ENCODE peak calls at places on chromosomes 7 and 10, in six cellular contexts. P is SK-N-SH, N is K562, I is HCT116, D is H1, F is HepG2. Z is an unnamed sample.

GRCh38 chr10:110841767-110842267 is 29.9 kb upstream of the PDCD4 start:
- DNase-seq in I (no peak), N (no peak), P (no peak), D (no peak), F (no peak), Z (no peak)

GRCh38 chr7:130506358-130506757 is 14.5 kb downstream of the MEST start:
- DNase-seq in I (no peak), D (no peak), F (no peak), N (no peak), P (no peak), Z (no peak)

GRCh38 chr10:78559514-78560392 is 509.0 kb upstream of the ZMIZ1 start:
- DNase-seq in D (no peak), P (no peak), F (no peak), N (no peak), I (no peak), Z (no peak)

GRCh38 chr10:59243611-59244195 is 67.3 kb downstream of the PHYHIPL start:
- DNase-seq in D (no peak), I (no peak), F (no peak), N (no peak), P (no peak), Z (peak)

GRCh38 chr7:158650821-158651225 is 53.8 kb downstream of the NCAPG2 start:
- DNase-seq in F (no peak), P (no peak), N (no peak), D (no peak), I (no peak), Z (no peak)

GRCh38 chr7:136976504-136977251 is 108.2 kb downstream of the CHRM2 start:
- DNase-seq in P (no peak), F (no peak), D (no peak), I (no peak), N (no peak), Z (no peak)

GRCh38 chr7:152335900-152336571 is 99.8 kb downstream of the KMT2C start:
- DNase-seq in D (no peak), P (no peak), F (no peak), I (no peak), N (no peak), Z (no peak)

GRCh38 chr7:95545666-95546065 is 50.6 kb downstream of the PDK4 start:
- DNase-seq in F (no peak), P (no peak), D (no peak), N (no peak), I (no peak), Z (no peak)

GRCh38 chr10:62036186-62037081 is 134.9 kb downstream of the ARID5B start:
- DNase-seq in F (no peak), I (no peak), N (no peak), P (no peak), D (no peak), Z (no peak)

GRCh38 chr7:129308047-129308446 is 83.2 kb downstream of the AHCYL2 start:
- DNase-seq in N (no peak), F (peak), P (no peak), I (no peak), D (no peak), Z (no peak)

GRCh38 chr10:71344916-71345557 is 26.0 kb downstream of the SLC29A3 start:
- DNase-seq in D (no peak), N (no peak), P (peak), F (no peak), I (no peak), Z (no peak)

GRCh38 chr10:84256510-84257342 is 11.9 kb downstream of the RGR start:
- DNase-seq in D (peak), P (no peak), N (peak), I (peak), F (peak), Z (peak)

GRCh38 chr7:101486764-101487458 is 124.2 kb downstream of the COL26A1 start:
- DNase-seq in N (no peak), I (no peak), D (no peak), F (no peak), P (peak), Z (no peak)

GRCh38 chr10:78292987-78293865 is 259.6 kb downstream of the RPS24 start:
- DNase-seq in F (peak), P (peak), D (no peak), N (no peak), I (no peak), Z (no peak)

GRCh38 chr10:70967591-70968588 is 79.5 kb upstream of the PCBD1 start:
- DNase-seq in N (no peak), F (no peak), P (no peak), D (no peak), I (no peak), Z (no peak)

GRCh38 chr10:76190871-76191270 is 759.4 kb downstream of the LRMDA start:
- DNase-seq in D (no peak), P (no peak), I (no peak), N (no peak), F (no peak), Z (no peak)

GRCh38 chr7:127940365-127941160 is 90.7 kb downstream of the LRRC4 start:
- DNase-seq in P (no peak), D (no peak), F (no peak), N (no peak), I (no peak), Z (no peak)

GRCh38 chr10:96401036-96401435 is 42.2 kb upstream of the OPALIN start:
- DNase-seq in P (no peak), N (no peak), F (no peak), D (no peak), I (no peak), Z (no peak)

GRCh38 chr7:96284240-96284639 is 37.7 kb downstream of the SLC25A13 start:
- DNase-seq in N (no peak), I (no peak), F (no peak), P (no peak), D (no peak), Z (no peak)

GRCh38 chr7:107330478-107330877 is 139.4 kb upstream of the GPR22 start:
- DNase-seq in N (no peak), I (no peak), D (no peak), F (no peak), P (no peak), Z (no peak)

GRCh38 chr7:79241288-79242055 is 212.0 kb downstream of the MAGI2 start:
- DNase-seq in F (no peak), I (no peak), N (no peak), P (no peak), D (no peak), Z (no peak)

GRCh38 chr7:100398239-100398638 is 25.0 kb downstream of the PILRA start:
- DNase-seq in F (no peak), I (no peak), P (no peak), D (no peak), N (no peak), Z (no peak)

GRCh38 chr7:13880789-13881188 is 108.7 kb downstream of the ETV1 start:
- DNase-seq in P (no peak), I (peak), F (no peak), N (no peak), D (no peak), Z (no peak)

GRCh38 chr7:80346704-80347103 is 165.2 kb downstream of the GNAT3 start:
- DNase-seq in N (no peak), I (peak), F (no peak), D (no peak), P (no peak), Z (no peak)

GRCh38 chr10:62224606-62225005 is 44.0 kb downstream of the RTKN2 start:
- DNase-seq in I (no peak), P (no peak), N (no peak), D (no peak), F (no peak), Z (peak)

GRCh38 chr10:16182688-16183087 is 254.1 kb upstream of the PTER start:
- DNase-seq in P (peak), N (no peak), F (no peak), D (no peak), I (no peak), Z (no peak)

GRCh38 chr7:74362262-74362661 is 73.1 kb downstream of the CLIP2 start:
- DNase-seq in N (no peak), D (no peak), P (peak), F (no peak), I (no peak), Z (no peak)

DNA sequence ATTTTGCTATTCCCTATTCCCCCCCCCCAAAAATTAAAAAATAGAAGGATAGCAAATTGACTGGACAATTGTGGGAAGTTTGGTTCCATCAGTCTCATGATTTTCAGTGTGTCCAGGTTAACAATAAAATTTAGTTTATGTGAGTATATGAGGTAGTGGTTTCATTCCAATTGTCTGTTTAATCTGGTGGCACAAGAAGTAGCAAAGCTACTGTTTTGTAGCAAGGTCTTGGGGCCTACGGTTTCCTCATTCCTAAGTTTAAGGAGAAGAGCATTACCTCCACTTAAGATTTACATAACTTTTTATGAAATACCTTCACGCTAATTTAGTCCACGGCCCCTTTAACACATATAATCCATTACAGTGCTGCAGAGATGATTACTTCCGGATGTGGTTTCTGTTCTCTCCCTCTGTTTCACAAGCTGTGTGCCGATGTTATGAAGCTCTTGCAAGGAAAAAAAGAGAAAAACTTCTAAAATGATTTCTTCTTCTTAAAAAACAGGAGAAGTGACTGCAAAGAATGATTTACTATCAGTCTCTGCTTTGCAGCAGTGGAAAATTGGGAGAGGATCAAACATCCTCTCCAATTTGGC is 32.7 kb upstream of the NPVF start:
- DNase-seq in I (no peak), P (no peak), N (no peak), D (no peak), F (no peak), Z (no peak)
- TF ChIP-seq JUND in I (no peak), P (no peak), N (no peak), D (no peak), F (no peak), Z (no peak)

GRCh38 chr7:115349635-115350034 is 427.7 kb downstream of the MDFIC start:
- DNase-seq in N (no peak), D (no peak), I (no peak), F (no peak), P (no peak), Z (no peak)
- TF ChIP-seq JUND in N (no peak), D (no peak), I (no peak), F (no peak), P (no peak), Z (no peak)

GRCh38 chr7:10412426-10413019 is 561.1 kb upstream of the PHF14 start:
- DNase-seq in N (peak), F (peak), P (peak), I (peak), D (no peak), Z (peak)
- TF ChIP-seq JUND in N (no peak), F (no peak), P (no peak), I (no peak), D (no peak), Z (no peak)

DNA sequence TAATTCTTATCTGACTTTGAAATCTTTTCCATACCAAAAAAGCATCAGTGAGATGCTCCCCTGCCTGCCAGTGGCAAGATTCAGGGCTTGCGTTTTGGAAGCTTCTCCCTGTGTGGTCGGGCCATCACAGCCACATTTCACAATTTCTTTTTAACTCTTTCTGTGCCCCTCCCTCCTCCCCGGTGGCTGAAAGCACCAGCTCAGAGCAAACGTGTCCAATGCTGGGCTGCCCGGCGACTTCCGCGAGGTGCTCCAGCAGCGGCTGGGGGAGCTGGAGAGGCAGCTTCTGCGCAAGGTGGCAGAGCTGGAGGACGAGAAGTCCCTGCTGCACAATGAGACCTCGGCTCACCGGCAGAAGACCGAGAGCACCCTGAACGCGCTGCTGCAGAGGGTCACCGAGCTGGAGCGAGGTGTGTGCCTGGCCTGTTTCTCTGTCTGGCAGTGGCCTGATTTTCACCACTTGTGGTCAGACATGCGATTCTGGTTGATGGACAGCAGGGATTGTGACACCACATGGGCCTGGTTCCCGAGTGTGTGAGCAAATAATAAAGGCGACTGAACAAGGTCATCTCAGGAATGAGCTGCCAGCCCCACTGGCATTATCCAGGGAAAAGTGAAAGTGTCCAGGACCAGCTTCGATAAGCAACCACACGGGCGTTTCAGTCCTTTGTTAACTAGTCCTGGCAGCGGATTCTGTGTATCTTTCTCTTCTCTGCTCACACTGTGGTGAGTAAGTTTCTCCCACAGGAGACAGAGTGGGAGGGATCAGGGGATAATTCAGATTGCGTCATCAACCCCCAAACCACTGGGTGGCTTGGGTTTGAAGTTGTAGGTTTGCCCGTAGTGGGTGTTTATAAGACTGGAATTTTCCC is 2.6 kb downstream of the NPTX2 start:
- DNase-seq in F (peak), P (peak), I (no peak), N (no peak), D (no peak), Z (peak)
- TF ChIP-seq JUND in F (no peak), P (no peak), I (no peak), N (no peak), D (no peak), Z (no peak)

GRCh38 chr10:123936426-123936825 is 44.8 kb upstream of the CPXM2 start:
- DNase-seq in P (no peak), D (no peak), N (no peak), F (no peak), I (no peak), Z (no peak)
- TF ChIP-seq JUND in P (no peak), D (no peak), N (no peak), F (no peak), I (no peak), Z (no peak)

DNA sequence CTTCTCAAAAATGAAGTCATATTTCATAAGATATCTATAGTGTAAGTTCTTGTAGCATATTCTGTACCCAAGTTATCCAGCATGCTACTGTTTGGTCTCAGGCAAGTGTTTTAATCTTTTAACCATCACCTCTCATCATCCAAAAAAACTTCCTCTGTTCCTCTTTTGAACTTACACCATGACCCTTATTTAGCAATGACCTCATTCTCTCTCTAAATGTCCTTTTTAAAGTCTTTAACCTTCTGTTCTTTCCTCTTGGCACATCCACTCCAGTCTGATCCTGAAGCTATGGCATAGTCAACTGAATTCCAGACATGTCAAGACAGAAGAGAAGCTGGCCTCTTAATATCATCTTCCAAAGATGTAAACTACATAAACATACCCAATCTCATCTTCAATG is 26.2 kb downstream of the PPP3CB start:
- DNase-seq in P (no peak), D (no peak), N (no peak), I (no peak), F (no peak), Z (no peak)
- TF ChIP-seq JUND in P (no peak), D (no peak), N (peak), I (no peak), F (no peak), Z (no peak)

DNA sequence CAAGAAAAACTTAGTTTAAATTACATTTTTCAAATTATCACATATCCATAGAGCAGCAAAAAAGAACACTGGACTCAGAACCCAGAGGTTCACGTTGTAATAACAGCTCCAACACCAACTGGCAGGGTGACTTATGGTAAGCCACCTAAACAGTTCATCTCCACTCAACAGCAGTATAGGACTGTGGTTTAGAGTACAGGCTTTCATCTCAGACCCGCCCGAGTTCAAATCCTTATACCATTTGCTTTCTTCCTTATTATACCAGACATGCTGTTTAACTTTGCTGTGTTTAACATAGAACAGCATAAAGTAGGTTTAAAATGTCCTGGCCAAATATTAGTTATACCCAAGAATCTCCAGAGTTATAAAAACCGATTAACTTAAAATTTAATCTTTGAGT is 97.9 kb downstream of the ARHGAP21 start:
- DNase-seq in N (no peak), P (no peak), I (no peak), D (no peak), F (no peak), Z (no peak)
- TF ChIP-seq JUND in N (no peak), P (no peak), I (no peak), D (no peak), F (no peak), Z (no peak)

DNA sequence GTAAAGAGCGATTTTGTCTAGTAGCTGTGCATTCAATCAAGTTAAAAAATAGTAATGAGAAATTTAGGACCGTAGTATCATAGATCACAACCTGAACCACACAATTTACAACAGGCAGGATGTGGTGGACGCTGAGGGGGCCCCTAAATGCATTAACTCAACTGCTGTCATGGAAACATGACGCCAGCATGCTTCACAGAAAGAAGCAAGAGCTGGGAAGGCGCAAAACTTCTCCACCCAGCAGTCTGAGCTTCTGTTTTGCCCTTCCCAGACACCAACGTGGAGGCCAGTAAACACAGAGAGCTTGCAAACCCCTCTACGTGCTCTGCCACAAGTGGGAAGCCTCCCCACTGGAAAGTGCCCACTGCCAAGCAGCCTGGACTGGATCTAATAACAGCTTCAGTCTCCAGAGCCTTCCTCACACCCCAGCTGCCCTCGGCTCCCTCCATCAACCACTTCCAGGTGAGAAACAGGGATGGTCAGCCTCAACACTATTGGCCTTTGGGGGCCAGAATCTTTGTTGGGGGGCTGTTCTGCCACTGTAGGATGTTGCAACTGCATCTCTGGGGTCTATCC is 151.8 kb downstream of the SFMBT2 start:
- DNase-seq in F (no peak), P (peak), N (no peak), I (no peak), D (no peak), Z (no peak)
- TF ChIP-seq JUND in F (no peak), P (no peak), N (no peak), I (no peak), D (no peak), Z (no peak)

Z was measured in T47D.